ENCODE peak calls at places on chromosomes 16 and 17, in six cellular contexts. C, I, Y, D, P and O are unnamed samples.

GRCh38 chr17:2906907-2907306 is 110.7 kb downstream of the RAP1GAP2 start:
- DNase-seq in D (no peak), C (no peak), Y (no peak), P (peak; percentile 23), I (no peak), O (no peak)

GRCh38 chr16:53611151-53611802 is 92.4 kb downstream of the RPGRIP1L start:
- DNase-seq in C (no peak), Y (no peak), D (no peak), P (no peak), I (no peak), O (no peak)

GRCh38 chr16:85199069-85199725 is 86.9 kb upstream of the CIBAR2 start:
- DNase-seq in P (no peak), I (no peak), C (no peak), D (no peak), Y (no peak), O (no peak)

GRCh38 chr17:4949321-4950074 is 1.2 kb upstream of the PFN1 start:
- DNase-seq in D (peak; percentile 74), Y (no peak), C (peak; percentile 69), P (peak; percentile 83), I (peak; percentile 75), O (no peak)

GRCh38 chr17:31479009-31479408 is 87.5 kb downstream of the RAB11FIP4 start:
- DNase-seq in P (no peak), Y (no peak), I (no peak), D (no peak), C (no peak), O (no peak)

GRCh38 chr17:46984892-46985291 is 5.8 kb upstream of the RPRML start:
- DNase-seq in D (no peak), I (no peak), P (no peak), C (peak; percentile 78), Y (no peak), O (no peak)

GRCh38 chr16:4414187-4414909 is 2.0 kb downstream of the CORO7 start:
- DNase-seq in I (peak; percentile 79), C (no peak), P (peak; percentile 81), Y (no peak), D (peak; percentile 70), O (no peak)

GRCh38 chr16:29311636-29312344 is 94.7 kb downstream of the NPIPB11 start:
- DNase-seq in P (no peak), C (no peak), Y (no peak), D (no peak), I (no peak), O (no peak)

GRCh38 chr17:50672831-50673551 is 34.7 kb downstream of the ANKRD40 start:
- DNase-seq in D (no peak), C (no peak), I (no peak), P (no peak), Y (no peak), O (no peak)

GRCh38 chr16:84043486-84044107 is 1.0 kb upstream of the SLC38A8 start:
- DNase-seq in D (no peak), P (no peak), I (no peak), Y (no peak), C (peak; percentile 28), O (no peak)